ENCODE peak calls at places on chromosomes 7 and 10, in ten cellular contexts. I, U, G, F, O, J, H, L, R and Z are unnamed samples.

GRCh38 chr10:9075420-9075819 is 1020.9 kb downstream of the GATA3 start:
- DNase-seq in F (no peak), R (no peak), I (no peak), G (no peak), H (no peak), L (no peak), U (no peak), J (no peak), O (no peak), Z (no peak)

GRCh38 chr7:148697256-148697841 is 1.4 kb upstream of the CUL1 start:
- DNase-seq in I (peak; percentile 21), G (no peak), O (no peak), R (peak; percentile 59), L (peak; percentile 57), J (no peak), F (no peak), U (peak; percentile 71), H (no peak), Z (peak; percentile 78)

GRCh38 chr10:69217119-69217754 is 2.9 kb upstream of the HKDC1 start:
- DNase-seq in H (no peak), J (no peak), L (no peak), G (no peak), O (no peak), R (no peak), U (no peak), F (no peak), I (no peak), Z (no peak)

GRCh38 chr7:12321248-12321647 is 82.4 kb downstream of the VWDE start:
- DNase-seq in U (no peak), G (no peak), O (no peak), I (no peak), F (peak; percentile 7), H (no peak), L (no peak), J (no peak), R (no peak), Z (no peak)

GRCh38 chr7:157090485-157091165 is 48.1 kb upstream of the UBE3C start:
- DNase-seq in U (no peak), F (no peak), O (no peak), I (no peak), R (no peak), L (no peak), J (no peak), G (no peak), H (no peak), Z (no peak)

GRCh38 chr7:142001163-142001874 is 5.6 kb downstream of the MGAM start:
- DNase-seq in G (no peak), O (no peak), I (no peak), L (no peak), F (peak; percentile 1), H (no peak), U (no peak), R (no peak), J (no peak), Z (no peak)

GRCh38 chr7:3861941-3862340 is 560.9 kb downstream of the SDK1 start:
- DNase-seq in J (no peak), O (no peak), L (no peak), R (no peak), G (no peak), F (peak; percentile 30), I (no peak), U (no peak), H (no peak), Z (peak; percentile 27)

GRCh38 chr10:104309980-104310978 is 28.0 kb downstream of the ITPRIP start:
- DNase-seq in H (no peak), G (no peak), I (no peak), R (no peak), O (no peak), J (peak; percentile 45), F (peak; percentile 80), L (no peak), U (no peak), Z (no peak)

GRCh38 chr10:77461636-77462296 is 175.8 kb downstream of the KCNMA1 start:
- DNase-seq in F (no peak), L (no peak), R (no peak), I (no peak), H (no peak), O (no peak), G (no peak), U (no peak), J (no peak), Z (peak; percentile 14)

GRCh38 chr7:81410471-81411117 is 359.3 kb downstream of the HGF start:
- DNase-seq in J (no peak), I (no peak), O (no peak), F (no peak), H (no peak), R (no peak), G (no peak), L (no peak), U (no peak), Z (no peak)

GRCh38 chr7:35551682-35552081 is 143.3 kb downstream of the HERPUD2 start:
- DNase-seq in G (no peak), O (no peak), L (no peak), F (no peak), R (no peak), J (no peak), I (no peak), H (no peak), U (no peak), Z (no peak)

GRCh38 chr10:69407621-69408301 is 9.0 kb downstream of the TACR2 start:
- DNase-seq in G (no peak), I (peak; percentile 30), R (peak; percentile 56), U (peak; percentile 60), H (no peak), L (no peak), F (no peak), J (no peak), O (no peak), Z (peak; percentile 71)

GRCh38 chr10:92146072-92146471 is 144.8 kb downstream of the CPEB3 start:
- DNase-seq in O (no peak), L (no peak), J (no peak), U (no peak), I (no peak), R (no peak), G (no peak), F (no peak), H (no peak), Z (no peak)

GRCh38 chr7:115888981-115889668 is 141.4 kb downstream of the TFEC start:
- DNase-seq in I (no peak), R (no peak), G (no peak), O (no peak), L (no peak), H (no peak), U (no peak), J (no peak), F (no peak), Z (no peak)

GRCh38 chr7:105766421-105767191 is 109.8 kb downstream of the ATXN7L1 start:
- DNase-seq in R (no peak), H (no peak), I (no peak), J (no peak), F (no peak), G (no peak), O (no peak), L (no peak), U (no peak), Z (no peak)

GRCh38 chr7:131300078-131300477 is 27.6 kb upstream of the MKLN1 start:
- DNase-seq in L (no peak), O (no peak), H (no peak), U (no peak), J (no peak), I (no peak), F (no peak), G (no peak), R (no peak), Z (no peak)

GRCh38 chr10:77859865-77860282 is 66.7 kb downstream of the DLG5 start:
- DNase-seq in H (no peak), G (no peak), R (no peak), I (no peak), O (no peak), J (no peak), L (no peak), U (no peak), F (no peak), Z (no peak)

GRCh38 chr7:631291-631711 is 95.2 kb upstream of the DNAAF5 start:
- DNase-seq in L (no peak), I (no peak), H (no peak), G (no peak), J (peak; percentile 53), O (no peak), F (no peak), U (no peak), R (no peak), Z (no peak)

GRCh38 chr10:117545141-117546019 is 2.8 kb downstream of the EMX2 start:
- DNase-seq in I (no peak), U (no peak), O (no peak), G (no peak), R (no peak), L (no peak), F (no peak), J (no peak), H (no peak), Z (no peak)

GRCh38 chr7:155885162-155886160 is 73.2 kb upstream of the SHH start:
- DNase-seq in O (no peak), H (no peak), J (peak; percentile 50), I (no peak), L (no peak), R (no peak), F (peak; percentile 58), U (no peak), G (no peak), Z (no peak)